ENCODE peak calls at places on chromosomes 4 and X, in eight cellular contexts. B, P, R, T, D, K, G and I are unnamed samples.

GRCh38 chr4:83125738-83126141 is 11.2 kb upstream of the PLAC8 start:
- DNase-seq in D (no peak), T (no peak), B (no peak), R (no peak), P (no peak), K (no peak), G (no peak), I (no peak)

GRCh38 chr4:91754716-91755115 is 549.0 kb upstream of the GRID2 start:
- DNase-seq in K (no peak), D (no peak), R (no peak), G (no peak), T (no peak), B (no peak), P (no peak), I (no peak)

GRCh38 chrX:148288451-148288850 is 212.0 kb upstream of the AFF2 start:
- DNase-seq in P (no peak), T (no peak), B (no peak), D (no peak), R (no peak), K (no peak), G (no peak), I (no peak)

GRCh38 chrX:7019555-7019954 is 128.0 kb upstream of the STS start:
- DNase-seq in D (peak), G (no peak), T (no peak), R (no peak), K (no peak), B (no peak), P (no peak), I (no peak)

GRCh38 chr4:30919458-30919857 is 199.3 kb downstream of the PCDH7 start:
- DNase-seq in P (no peak), G (no peak), D (no peak), R (no peak), T (no peak), K (no peak), B (no peak), I (no peak)

GRCh38 chrX:135112096-135112729 is 8.1 kb downstream of the ETDB start:
- DNase-seq in R (no peak), G (peak), D (peak), T (peak), K (no peak), P (no peak), B (no peak), I (no peak)

GRCh38 chr4:1208266-1208961 is 36.0 kb upstream of the SPON2 start:
- DNase-seq in P (no peak), T (no peak), G (no peak), B (no peak), D (no peak), K (peak), R (no peak), I (peak)

GRCh38 chrX:311156-312129 is 7.2 kb downstream of the GTPBP6 start:
- DNase-seq in G (no peak), P (no peak), K (peak), D (no peak), T (no peak), B (no peak), R (no peak), I (no peak)

GRCh38 chrX:71540801-71541545 is 8.1 kb downstream of the OGT start:
- DNase-seq in P (no peak), D (no peak), G (no peak), K (no peak), T (no peak), R (no peak), B (no peak), I (no peak)

GRCh38 chr4:159639924-159640323 is 537.0 kb downstream of the RAPGEF2 start:
- DNase-seq in R (no peak), B (no peak), T (no peak), P (no peak), K (no peak), G (no peak), D (no peak), I (no peak)

GRCh38 chr4:165052627-165053026 is 1.0 kb upstream of the TRIM75 start:
- DNase-seq in P (no peak), K (no peak), D (no peak), T (no peak), G (no peak), R (no peak), B (no peak), I (no peak)

GRCh38 chr4:184423003-184423686 is 51.2 kb downstream of the IRF2 start:
- DNase-seq in P (no peak), G (no peak), B (no peak), T (no peak), R (no peak), D (peak), K (no peak), I (no peak)

GRCh38 chr4:140308366-140309123 is 64.9 kb upstream of the SCOC start:
- DNase-seq in K (no peak), G (peak), B (peak), T (peak), R (peak), D (peak), P (peak), I (peak)

GRCh38 chr4:26985836-26986235 is 125.2 kb downstream of the STIM2 start:
- DNase-seq in P (no peak), D (no peak), T (no peak), K (no peak), B (no peak), R (no peak), G (no peak), I (no peak)

GRCh38 chrX:21166302-21166982 is 207.8 kb upstream of the CNKSR2 start:
- DNase-seq in B (no peak), G (peak), R (no peak), T (no peak), D (peak), K (no peak), P (no peak), I (no peak)

GRCh38 chrX:101550825-101551767 is 749 bp downstream of the ARMCX1 start:
- DNase-seq in K (peak), T (peak), R (no peak), P (peak), D (peak), B (no peak), G (peak), I (peak)

GRCh38 chr4:63717384-63717783 is 691.9 kb downstream of the TECRL start:
- DNase-seq in T (no peak), D (peak), K (no peak), B (no peak), G (peak), P (no peak), R (no peak), I (no peak)

GRCh38 chrX:46627044-46627443 is 53.5 kb downstream of the CHST7 start:
- DNase-seq in B (no peak), P (no peak), R (no peak), T (no peak), G (no peak), D (no peak), K (no peak), I (no peak)

GRCh38 chrX:97326456-97326855 is 442.7 kb downstream of the RPA4 start:
- DNase-seq in T (no peak), G (no peak), D (no peak), P (no peak), R (no peak), B (no peak), K (no peak), I (no peak)

GRCh38 chr4:25951390-25951952 is 37.5 kb downstream of the SMIM20 start:
- DNase-seq in D (no peak), G (no peak), R (no peak), K (no peak), P (no peak), T (no peak), B (no peak), I (no peak)

GRCh38 chr4:163157157-163157556 is 9.5 kb downstream of the NAF1 start:
- DNase-seq in G (no peak), T (no peak), D (peak), P (no peak), K (no peak), B (peak), R (no peak), I (no peak)

GRCh38 chr4:121551271-121551670 is 145.5 kb downstream of the ANXA5 start:
- DNase-seq in D (no peak), T (no peak), G (no peak), B (no peak), K (no peak), P (no peak), R (no peak), I (no peak)

GRCh38 chr4:7652451-7652871 is 217.7 kb upstream of the PSAPL1 start:
- DNase-seq in T (no peak), G (no peak), R (no peak), B (no peak), P (no peak), K (no peak), D (peak), I (no peak)
- H3K27ac ChIP-seq in T (no peak), G (no peak), R (no peak), B (no peak), P (peak), K (no peak), D (peak), I (no peak)

GRCh38 chr4:156677656-156678055 is 293.9 kb downstream of the PDGFC start:
- DNase-seq in T (no peak), K (no peak), B (no peak), D (no peak), R (no peak), G (no peak), P (no peak), I (no peak)
- H3K27ac ChIP-seq in T (no peak), K (no peak), B (no peak), D (no peak), R (no peak), G (no peak), P (no peak), I (no peak)

GRCh38 chr4:38318737-38319455 is 345.1 kb upstream of the KLF3 start:
- DNase-seq in P (peak), K (peak), G (peak), D (peak), T (peak), B (peak), R (peak), I (peak)
- H3K27ac ChIP-seq in P (peak), K (peak), G (peak), D (peak), T (no peak), B (peak), R (peak), I (peak)

DNA sequence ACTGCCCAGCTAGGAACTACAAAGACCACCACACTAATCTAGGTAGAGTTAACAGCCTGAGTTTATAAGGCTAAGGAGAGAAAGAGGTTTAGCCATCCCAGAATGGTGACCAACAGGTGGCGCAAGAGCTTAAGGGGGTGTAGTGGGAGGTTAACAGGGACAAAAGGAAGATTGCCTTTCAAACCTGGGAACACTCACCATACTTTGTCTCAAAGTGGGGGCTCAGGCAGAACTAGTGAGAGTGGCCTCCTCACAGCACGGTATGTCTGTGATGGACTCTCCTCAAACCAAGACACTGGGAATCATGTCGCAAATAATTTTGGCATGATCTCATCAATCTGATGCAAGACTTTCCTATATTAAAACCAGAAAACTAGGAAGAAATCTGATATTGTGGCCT is 23.4 kb downstream of the CCNI start:
- DNase-seq in B (no peak), K (no peak), D (peak), P (no peak), R (no peak), T (peak), G (peak), I (peak)
- H3K27ac ChIP-seq in B (peak), K (no peak), D (peak), P (no peak), R (no peak), T (no peak), G (peak), I (peak)

GRCh38 chrX:130094712-130095111 is 15.6 kb downstream of the ELF4 start:
- DNase-seq in D (no peak), R (no peak), B (no peak), P (no peak), G (no peak), T (no peak), K (no peak), I (no peak)
- H3K27ac ChIP-seq in D (no peak), R (no peak), B (no peak), P (no peak), G (no peak), T (no peak), K (no peak), I (no peak)

DNA sequence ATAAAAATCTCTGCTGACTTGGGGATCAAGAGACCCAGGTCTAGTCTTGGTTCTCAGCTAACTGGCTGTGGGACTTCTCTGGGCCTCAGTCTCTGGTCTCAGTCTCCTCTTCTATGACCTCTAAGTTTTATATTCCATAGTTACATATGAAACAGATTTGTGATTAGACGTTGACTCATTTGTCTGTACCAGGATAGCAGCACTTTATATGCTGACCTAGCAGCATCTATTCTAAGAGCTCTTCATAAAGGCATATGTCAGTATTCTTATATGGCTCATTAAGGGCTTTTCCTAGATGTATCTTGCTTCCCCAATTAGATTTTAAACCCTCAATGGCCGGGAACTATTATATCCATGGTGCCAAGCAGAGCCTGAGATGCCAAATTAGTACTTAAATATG is 12.7 kb downstream of the GRPR start:
- DNase-seq in D (no peak), R (no peak), P (no peak), G (no peak), T (no peak), B (no peak), K (no peak), I (no peak)
- H3K27ac ChIP-seq in D (no peak), R (no peak), P (no peak), G (no peak), T (no peak), B (no peak), K (no peak), I (no peak)

DNA sequence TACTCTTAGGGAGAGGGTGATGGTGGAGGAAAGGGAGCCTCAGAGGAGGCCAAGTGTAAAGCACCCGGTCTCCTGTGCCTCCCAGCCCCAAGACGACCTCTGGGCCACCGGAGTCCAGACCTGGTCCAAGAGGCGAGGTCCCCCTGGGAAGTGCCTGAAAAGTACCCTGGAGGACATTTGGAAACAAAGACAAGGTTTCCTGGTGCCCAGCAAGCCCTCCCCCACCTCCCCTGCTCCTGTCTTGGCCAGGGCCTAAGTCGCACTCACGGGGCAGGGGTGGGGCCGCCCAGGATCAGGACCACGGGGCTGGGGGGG is 532 bp upstream of the SH3BP2 start:
- DNase-seq in R (no peak), G (no peak), T (peak), B (no peak), D (no peak), K (no peak), P (no peak), I (no peak)
- H3K27ac ChIP-seq in R (no peak), G (no peak), T (no peak), B (peak), D (no peak), K (peak), P (peak), I (peak)

GRCh38 chr4:79682801-79683217 is 274.8 kb upstream of the GK2 start:
- DNase-seq in P (peak), G (no peak), D (no peak), B (no peak), K (peak), T (peak), R (peak), I (no peak)
- H3K27ac ChIP-seq in P (no peak), G (no peak), D (no peak), B (peak), K (no peak), T (no peak), R (no peak), I (no peak)

DNA sequence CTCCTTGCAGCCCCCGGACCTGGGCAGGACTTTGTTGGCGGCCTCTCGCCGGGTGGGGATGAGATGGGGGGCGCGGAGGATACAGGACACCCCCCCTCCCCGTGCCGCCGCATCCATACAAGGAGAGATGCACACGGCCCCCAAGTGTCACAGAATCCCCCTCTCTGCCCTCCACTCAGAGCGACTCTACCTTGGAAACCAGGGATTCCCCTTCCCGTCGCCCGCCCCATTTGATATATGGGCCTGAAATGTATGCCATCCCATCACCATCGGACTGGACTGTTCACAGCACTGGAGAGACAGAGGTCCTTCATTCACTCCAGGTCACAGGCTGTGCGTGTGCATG is 426 bp downstream of the PORCN start:
- DNase-seq in K (no peak), P (no peak), T (no peak), R (no peak), D (no peak), B (no peak), G (no peak), I (no peak)
- H3K27ac ChIP-seq in K (peak), P (peak), T (no peak), R (peak), D (no peak), B (no peak), G (no peak), I (peak)